ENCODE peak calls at places on chromosomes 5 and 9, in seven cellular contexts. N is MM.1S, J is Caki2, Z is left kidney, C is skeletal muscle cell, L is nucleus accumbens, I is PC-3. D is an unnamed sample.

GRCh38 chr5:56569576-56569975 is 245.8 kb upstream of the MAP3K1 start:
- DNase-seq in N (no peak), J (no peak), Z (peak), C (peak), L (no peak), I (no peak), D (no peak)

GRCh38 chr9:76463211-76463610 is 4.2 kb downstream of the GCNT1 start:
- DNase-seq in N (no peak), J (no peak), Z (no peak), C (no peak), L (no peak), I (no peak), D (no peak)

GRCh38 chr5:28408186-28408585 is 1369.8 kb upstream of the CDH9 start:
- DNase-seq in N (no peak), J (peak), Z (no peak), C (peak), L (no peak), I (peak), D (no peak)

GRCh38 chr9:98605116-98605515 is 103.6 kb downstream of the GABBR2 start:
- DNase-seq in N (no peak), J (no peak), Z (no peak), C (no peak), L (no peak), I (no peak), D (no peak)

GRCh38 chr5:71882826-71883744 is 164.0 kb downstream of the CARTPT start:
- DNase-seq in N (no peak), J (peak), Z (no peak), C (peak), L (no peak), I (peak), D (peak)

GRCh38 chr5:120014535-120014934 is 385.2 kb downstream of the FAM170A start:
- DNase-seq in N (no peak), J (no peak), Z (no peak), C (no peak), L (no peak), I (no peak), D (no peak)

GRCh38 chr9:135100241-135101067 is 13.0 kb downstream of the OLFM1 start:
- DNase-seq in N (no peak), J (no peak), Z (peak), C (no peak), L (peak), I (no peak), D (no peak)

GRCh38 chr9:121818016-121818661 is 166.7 kb downstream of the DAB2IP start:
- DNase-seq in N (no peak), J (no peak), Z (no peak), C (no peak), L (no peak), I (no peak), D (no peak)

GRCh38 chr5:109695005-109695926 is 5.5 kb downstream of the MAN2A1 start:
- DNase-seq in N (peak), J (no peak), Z (no peak), C (no peak), L (no peak), I (no peak), D (no peak)

GRCh38 chr5:143898914-143899591 is 87.1 kb downstream of the HMHB1 start:
- DNase-seq in N (no peak), J (no peak), Z (no peak), C (no peak), L (no peak), I (no peak), D (no peak)

D was measured in sigmoid colon.